ENCODE peak calls at places on chromosomes 5 and 9, in four cellular contexts. D, Z, E and Q are unnamed samples. For H3K4me1, the result is how much of the 10 kb centered on the place peaks cover.

GRCh38 chr5:56026863-56027300 is 32.1 kb upstream of the IL6ST start:
- DNase-seq in D (no peak), Z (peak), E (no peak), Q (no peak)

GRCh38 chr9:69785757-69786156 is 25.9 kb upstream of the PTAR1 start:
- DNase-seq in D (no peak), Z (peak), E (peak), Q (no peak)

GRCh38 chr9:6351757-6352156 is 23.6 kb downstream of the TPD52L3 start:
- DNase-seq in D (no peak), Z (no peak), E (no peak), Q (no peak)

GRCh38 chr9:77013932-77014596 is 5.4 kb upstream of the FOXB2 start:
- DNase-seq in D (no peak), Z (no peak), E (peak), Q (no peak)

GRCh38 chr5:147417133-147417813 is 92.6 kb downstream of the DPYSL3 start:
- DNase-seq in D (no peak), Z (peak), E (no peak), Q (no peak)

GRCh38 chr5:140364472-140364765 is 4.4 kb downstream of the SLC4A9 start:
- DNase-seq in D (no peak), Z (no peak), E (no peak), Q (no peak)

GRCh38 chr9:131585375-131585774 is 40.1 kb downstream of the PRRT1B start:
- DNase-seq in D (peak), Z (peak), E (no peak), Q (no peak)

GRCh38 chr9:115213777-115214428 is 95.9 kb upstream of the TNC start:
- DNase-seq in D (no peak), Z (peak), E (no peak), Q (no peak)

GRCh38 chr5:161305601-161306000 is 240.9 kb downstream of the GABRB2 start:
- DNase-seq in D (no peak), Z (no peak), E (no peak), Q (no peak)

GRCh38 chr9:113633782-113634596 is 170.5 kb downstream of the RGS3 start:
- DNase-seq in D (peak), Z (no peak), E (no peak), Q (no peak)

GRCh38 chr5:25295067-25295466 is 650.3 kb upstream of the CDH10 start:
- DNase-seq in D (no peak), Z (no peak), E (no peak), Q (no peak)

GRCh38 chr9:34991833-34992375 is 2.4 kb downstream of the DNAJB5 start:
- DNase-seq in D (no peak), Z (peak), E (peak), Q (no peak)

GRCh38 chr5:120465281-120465961 is 1.3 kb downstream of the PRR16 start:
- DNase-seq in D (peak), Z (peak), E (peak), Q (no peak)

GRCh38 chr9:6909186-6909585 is 151.4 kb downstream of the KDM4C start:
- DNase-seq in D (no peak), Z (no peak), E (no peak), Q (no peak)

GRCh38 chr5:55218966-55219365 is 8.1 kb downstream of the MCIDAS start:
- DNase-seq in D (no peak), Z (no peak), E (no peak), Q (peak)

GRCh38 chr5:147317978-147318684 is 83.3 kb downstream of the STK32A start:
- DNase-seq in D (no peak), Z (no peak), E (no peak), Q (no peak)

GRCh38 chr9:106857811-106858470 is 5.0 kb upstream of the ZNF462 start:
- DNase-seq in D (no peak), Z (no peak), E (no peak), Q (no peak)

GRCh38 chr5:178338126-178338749 is 105.6 kb upstream of the PHYKPL start:
- DNase-seq in D (peak), Z (no peak), E (no peak), Q (no peak)

GRCh38 chr9:82721596-82721995 is 341.3 kb downstream of the RASEF start:
- DNase-seq in D (no peak), Z (no peak), E (no peak), Q (no peak)

GRCh38 chr5:170633235-170634041 is 129.6 kb downstream of the KCNIP1 start:
- DNase-seq in D (peak), Z (peak), E (peak), Q (no peak)

GRCh38 chr5:170634236-170634990 is 130.6 kb downstream of the KCNIP1 start:
- DNase-seq in D (peak), Z (no peak), E (no peak), Q (no peak)

GRCh38 chr5:170632266-170632984 is 128.6 kb downstream of the KCNIP1 start:
- DNase-seq in D (peak), Z (no peak), E (peak), Q (no peak)

GRCh38 chr5:170631471-170632195 is 127.8 kb downstream of the KCNIP1 start:
- DNase-seq in D (peak), Z (peak), E (peak), Q (no peak)

GRCh38 chr5:170632985-170633234 is 129.1 kb downstream of the KCNIP1 start:
- DNase-seq in D (peak), Z (no peak), E (peak), Q (peak)
- H3K4me3 ChIP-seq in D (peak), Z (peak), E (peak), Q (peak)

GRCh38 chr5:149490599-149491187 is 60.5 kb downstream of the CSNK1A1 start:
- DNase-seq in D (no peak), Z (no peak), E (no peak), Q (no peak)

GRCh38 chr5:149492781-149493180 is 58.5 kb downstream of the CSNK1A1 start:
- DNase-seq in D (no peak), Z (no peak), E (no peak), Q (no peak)

GRCh38 chr5:149495673-149496072 is 55.6 kb downstream of the CSNK1A1 start:
- DNase-seq in D (no peak), Z (no peak), E (no peak), Q (no peak)

GRCh38 chr5:149496166-149496565 is 55.1 kb downstream of the CSNK1A1 start:
- DNase-seq in D (no peak), Z (no peak), E (no peak), Q (no peak)

GRCh38 chr5:149493316-149493715 is 57.9 kb downstream of the CSNK1A1 start:
- DNase-seq in D (no peak), Z (no peak), E (no peak), Q (no peak)
- H3K4me1 ChIP-seq in D (under half), Z (under half), E (under half), Q (under half)

DNA sequence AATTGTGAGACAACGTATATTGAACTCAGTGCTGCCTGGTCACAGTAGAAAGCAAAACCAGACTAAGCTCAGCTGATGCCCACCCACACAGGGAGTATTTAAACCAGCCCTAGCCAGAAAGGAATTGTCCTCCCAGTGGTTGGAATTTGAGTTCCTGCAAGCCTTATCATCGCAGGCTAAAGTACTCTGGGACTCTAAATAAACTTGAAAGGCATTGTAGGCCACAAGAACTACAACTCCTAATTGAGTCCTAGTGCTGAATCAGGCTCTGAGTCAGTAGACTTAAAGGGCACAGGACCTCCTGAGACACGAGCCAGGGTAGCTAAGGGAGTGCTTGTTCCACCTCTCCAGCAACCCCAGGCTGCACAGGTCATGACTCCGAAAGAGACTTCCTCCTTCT is 171.4 kb downstream of the MCTP1 start:
- DNase-seq in D (no peak), Z (peak), E (peak), Q (no peak)
- TF ChIP-seq CTCF in D (no peak), Z (no peak), E (no peak), Q (no peak)

DNA sequence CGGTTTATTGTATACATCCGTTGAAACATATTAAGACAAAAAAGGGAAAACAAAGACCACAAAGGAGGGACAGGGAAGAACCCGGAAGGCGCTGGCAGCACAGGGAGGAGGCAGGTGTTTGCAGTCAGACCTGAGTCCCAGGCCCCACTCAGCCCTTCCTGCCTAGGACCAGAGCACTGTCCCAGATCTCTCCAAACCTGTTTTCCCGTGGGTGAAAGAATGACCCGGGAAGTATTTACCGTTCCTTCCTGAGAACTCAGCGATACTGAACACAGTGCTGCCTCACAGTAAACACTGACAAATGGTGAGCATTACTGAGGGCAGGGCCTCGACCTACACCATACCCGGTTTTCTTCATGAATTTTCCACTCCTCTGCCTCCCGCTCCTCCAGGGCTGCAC is 1.2 kb downstream of the ABO start:
- DNase-seq in D (no peak), Z (no peak), E (no peak), Q (no peak)
- H3K4me3 ChIP-seq in D (no peak), Z (no peak), E (no peak), Q (peak)

DNA sequence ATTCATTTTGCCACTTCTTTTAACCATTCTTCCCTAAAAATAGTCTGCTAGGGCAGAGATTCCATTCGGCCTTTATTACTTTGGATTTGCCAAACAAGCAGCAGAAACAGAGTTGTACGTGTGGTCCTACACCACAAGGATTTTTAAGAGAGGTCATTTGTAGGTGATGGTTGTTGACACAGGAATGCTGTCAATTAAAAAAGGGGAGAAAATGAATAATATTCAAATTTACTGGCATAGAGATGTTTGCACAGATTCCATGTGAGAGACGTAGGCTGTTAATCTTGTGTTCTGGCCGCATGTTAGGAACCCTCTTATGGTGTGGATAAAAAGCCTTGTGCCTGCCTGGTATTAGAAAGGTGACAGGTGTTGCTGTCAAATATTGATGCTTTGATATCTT is 34.9 kb downstream of the TRIO start:
- DNase-seq in D (no peak), Z (no peak), E (no peak), Q (no peak)
- H3K4me1 ChIP-seq in D (under half), Z (under half), E (under half), Q (under half)